ENCODE peak calls at places on chromosomes 13 and 19, in ten cellular contexts. F is psoas muscle; U is lung; O is GM06990; E is AG09309; X is right lobe of liver; V is H9; W is dermis blood vessel endothelial cell; Z is C1 segment of cervical spinal cord; L is activated effector memory CD4-positive, alpha-beta T cell treated with Interleukin-2 at 50 U/mL for 16 hours. H is an unnamed sample.

GRCh38 chr19:15702590-15702930 is 25.3 kb upstream of the OR10H2 start:
- DNase-seq in F (peak), U (peak), O (no peak), E (no peak), X (peak), V (no peak), W (peak), Z (peak), L (no peak), H (peak)

GRCh38 chr19:48237057-48237456 is 18.7 kb downstream of the CARD8 start:
- DNase-seq in F (no peak), U (no peak), O (no peak), E (no peak), X (no peak), V (no peak), W (no peak), Z (no peak), L (no peak), H (no peak)

GRCh38 chr19:47518139-47518538 is 3.3 kb upstream of the NAPA start:
- DNase-seq in F (peak), U (no peak), O (peak), E (no peak), X (no peak), V (no peak), W (no peak), Z (no peak), L (no peak), H (no peak)

GRCh38 chr19:1521636-1522035 is 2.2 kb upstream of the PLK5 start:
- DNase-seq in F (no peak), U (no peak), O (no peak), E (no peak), X (no peak), V (no peak), W (no peak), Z (peak), L (no peak), H (no peak)

GRCh38 chr13:98445340-98446233 is 131.3 kb downstream of the STK24 start:
- DNase-seq in F (peak), U (peak), O (peak), E (no peak), X (peak), V (peak), W (peak), Z (peak), L (peak), H (peak)

GRCh38 chr19:33883869-33884519 is 87.3 kb downstream of the KCTD15 start:
- DNase-seq in F (no peak), U (no peak), O (no peak), E (no peak), X (no peak), V (peak), W (peak), Z (no peak), L (no peak), H (peak)

GRCh38 chr13:31114641-31115040 is 47.1 kb downstream of the HSPH1 start:
- DNase-seq in F (no peak), U (no peak), O (no peak), E (no peak), X (no peak), V (no peak), W (no peak), Z (no peak), L (no peak), H (no peak)

GRCh38 chr13:48505597-48506091 is 27.2 kb downstream of the RCBTB2 start:
- DNase-seq in F (no peak), U (no peak), O (peak), E (peak), X (no peak), V (no peak), W (no peak), Z (peak), L (peak), H (no peak)

GRCh38 chr13:77536358-77536757 is 852 bp downstream of the SCEL start:
- DNase-seq in F (no peak), U (no peak), O (no peak), E (no peak), X (no peak), V (no peak), W (no peak), Z (no peak), L (no peak), H (no peak)

GRCh38 chr19:3475449-3475848 is 4.9 kb downstream of the SMIM24 start:
- DNase-seq in F (no peak), U (no peak), O (no peak), E (no peak), X (no peak), V (no peak), W (no peak), Z (no peak), L (no peak), H (no peak)

GRCh38 chr13:66981912-66982311 is 248.2 kb downstream of the PCDH9 start:
- DNase-seq in F (no peak), U (no peak), O (no peak), E (no peak), X (no peak), V (no peak), W (no peak), Z (no peak), L (no peak), H (no peak)

GRCh38 chr13:21316376-21316775 is 139.9 kb downstream of the MRPL57 start:
- DNase-seq in F (no peak), U (no peak), O (no peak), E (no peak), X (no peak), V (no peak), W (no peak), Z (no peak), L (no peak), H (no peak)

GRCh38 chr19:16319466-16319865 is 5.2 kb upstream of the KLF2 start:
- DNase-seq in F (no peak), U (no peak), O (no peak), E (no peak), X (no peak), V (no peak), W (peak), Z (no peak), L (no peak), H (no peak)

GRCh38 chr13:42017264-42017663 is 31.2 kb upstream of the DGKH start:
- DNase-seq in F (no peak), U (no peak), O (no peak), E (no peak), X (no peak), V (no peak), W (no peak), Z (no peak), L (no peak), H (no peak)